ENCODE peak calls at places on chromosomes 1 and 21, in nine cellular contexts. Z is esophagus squamous epithelium, O is tibial nerve, L is cardiac muscle cell, W is upper lobe of right lung, S is left ventricle myocardium inferior, N is IMR-90, J is mammary epithelial cell, X is PC-3. K is an unnamed sample.

GRCh38 chr1:218171302-218171893 is 113.7 kb upstream of the RRP15 start:
- DNase-seq in Z (no peak), O (no peak), L (peak; percentile 31), W (no peak), S (no peak), N (peak; percentile 49), J (peak; percentile 16), X (peak; percentile 87), K (peak; percentile 19)

GRCh38 chr1:82399093-82399492 is 598.4 kb downstream of the ADGRL2 start:
- DNase-seq in Z (no peak), O (no peak), L (no peak), W (no peak), S (no peak), N (peak; percentile 1), J (no peak), X (no peak), K (no peak)

GRCh38 chr1:53025034-53025777 is 36.8 kb upstream of the PODN start:
- DNase-seq in Z (no peak), O (peak; percentile 34), L (peak; percentile 94), W (no peak), S (peak; percentile 31), N (peak; percentile 87), J (no peak), X (no peak), K (peak; percentile 19)

GRCh38 chr1:73903092-73903491 is 294.9 kb downstream of the LRRIQ3 start:
- DNase-seq in Z (no peak), O (no peak), L (no peak), W (no peak), S (no peak), N (no peak), J (no peak), X (no peak), K (no peak)

GRCh38 chr1:101964708-101965107 is 32.0 kb downstream of the OLFM3 start:
- DNase-seq in Z (no peak), O (no peak), L (no peak), W (no peak), S (no peak), N (no peak), J (no peak), X (no peak), K (no peak)

GRCh38 chr1:198157847-198158765 is 1.3 kb downstream of the NEK7 start:
- DNase-seq in Z (no peak), O (no peak), L (no peak), W (no peak), S (no peak), N (peak; percentile 57), J (peak; percentile 37), X (peak; percentile 11), K (peak; percentile 33)

GRCh38 chr21:45880097-45881068 is 101.2 kb upstream of the COL6A1 start:
- DNase-seq in Z (no peak), O (peak; percentile 59), L (peak; percentile 90), W (peak; percentile 75), S (peak; percentile 60), N (peak; percentile 58), J (peak; percentile 67), X (peak; percentile 91), K (peak; percentile 69)

GRCh38 chr1:58785424-58786058 is 1.7 kb upstream of the JUN start:
- DNase-seq in Z (no peak), O (no peak), L (peak; percentile 70), W (peak; percentile 86), S (peak; percentile 63), N (peak; percentile 39), J (peak; percentile 90), X (peak; percentile 80), K (peak; percentile 81)

GRCh38 chr1:3604468-3604974 is 6.8 kb downstream of the MEGF6 start:
- DNase-seq in Z (no peak), O (no peak), L (no peak), W (no peak), S (no peak), N (no peak), J (no peak), X (no peak), K (no peak)

GRCh38 chr1:33365560-33365997 is 44.7 kb upstream of the A3GALT2 start:
- DNase-seq in Z (no peak), O (no peak), L (peak; percentile 67), W (no peak), S (peak; percentile 65), N (peak; percentile 66), J (no peak), X (no peak), K (no peak)

GRCh38 chr1:19480282-19480681 is 5.1 kb downstream of the CAPZB start:
- DNase-seq in Z (no peak), O (no peak), L (no peak), W (no peak), S (no peak), N (no peak), J (no peak), X (no peak), K (no peak)

GRCh38 chr1:173383341-173383740 is 93.8 kb upstream of the PRDX6 start:
- DNase-seq in Z (no peak), O (no peak), L (no peak), W (no peak), S (no peak), N (peak; percentile 35), J (no peak), X (no peak), K (no peak)

GRCh38 chr1:241934181-241934815 is 23.3 kb upstream of the BECN2 start:
- DNase-seq in Z (no peak), O (no peak), L (peak; percentile 2), W (no peak), S (no peak), N (no peak), J (peak; percentile 26), X (no peak), K (no peak)

GRCh38 chr1:178739285-178740045 is 14.4 kb downstream of the RALGPS2 start:
- DNase-seq in Z (no peak), O (no peak), L (no peak), W (no peak), S (no peak), N (peak; percentile 81), J (peak; percentile 71), X (peak; percentile 46), K (no peak)

GRCh38 chr1:171179323-171180227 is 5.5 kb upstream of the FMO2 start:
- DNase-seq in Z (no peak), O (no peak), L (no peak), W (no peak), S (no peak), N (no peak), J (no peak), X (no peak), K (no peak)

GRCh38 chr1:160046494-160047115 is 14.8 kb upstream of the PIGM start:
- DNase-seq in Z (no peak), O (peak; percentile 59), L (peak; percentile 49), W (no peak), S (peak; percentile 40), N (peak; percentile 21), J (peak; percentile 29), X (peak; percentile 58), K (peak; percentile 70)

GRCh38 chr21:34009193-34009592 is 64.2 kb upstream of the MRPS6 start:
- DNase-seq in Z (no peak), O (no peak), L (no peak), W (no peak), S (no peak), N (no peak), J (no peak), X (no peak), K (no peak)

GRCh38 chr1:18724001-18724411 is 93.4 kb downstream of the PAX7 start:
- DNase-seq in Z (no peak), O (no peak), L (no peak), W (no peak), S (no peak), N (no peak), J (no peak), X (no peak), K (no peak)

GRCh38 chr1:228488107-228488817 is 1.1 kb downstream of the RNF187 start:
- DNase-seq in Z (no peak), O (no peak), L (no peak), W (peak; percentile 57), S (no peak), N (no peak), J (no peak), X (no peak), K (no peak)

GRCh38 chr1:228488818-228489674 is 1.9 kb downstream of the RNF187 start:
- DNase-seq in Z (no peak), O (no peak), L (no peak), W (no peak), S (no peak), N (no peak), J (no peak), X (no peak), K (no peak)

GRCh38 chr1:228487336-228488106 is at the start of gene RNF187:
- DNase-seq in Z (no peak), O (peak; percentile 84), L (peak; percentile 63), W (peak; percentile 96), S (peak; percentile 94), N (peak; percentile 18), J (no peak), X (peak; percentile 27), K (peak; percentile 20)

GRCh38 chr1:228493141-228494043 is 6.2 kb downstream of the RNF187 start:
- DNase-seq in Z (no peak), O (no peak), L (no peak), W (no peak), S (no peak), N (no peak), J (no peak), X (no peak), K (no peak)

GRCh38 chr1:228490120-228491078 is 3.2 kb downstream of the RNF187 start:
- DNase-seq in Z (no peak), O (no peak), L (no peak), W (no peak), S (peak; percentile 72), N (peak; percentile 53), J (no peak), X (peak; percentile 18), K (no peak)
- H3K27ac ChIP-seq in Z (no peak overlapping the region), O (no peak overlapping the region), L (no peak overlapping the region), W (no peak overlapping the region), S (peak overlapping the region; percentile 70), N (peak overlapping the region; percentile 76), J (no peak overlapping the region), X (no peak overlapping the region), K (peak overlapping the region; percentile 96)

GRCh38 chr1:94236630-94237290 is 624 bp downstream of the ARHGAP29 start:
- DNase-seq in Z (no peak), O (no peak), L (peak; percentile 61), W (no peak), S (peak; percentile 56), N (peak; percentile 50), J (peak; percentile 63), X (peak; percentile 43), K (no peak)
- TF ChIP-seq CTCF in Z (no peak), O (no peak), L (peak; percentile 25), W (peak; percentile 17), S (peak; percentile 40), N (peak; percentile 26), J (peak; percentile 44), X (peak; percentile 27), K (peak; percentile 17)

DNA sequence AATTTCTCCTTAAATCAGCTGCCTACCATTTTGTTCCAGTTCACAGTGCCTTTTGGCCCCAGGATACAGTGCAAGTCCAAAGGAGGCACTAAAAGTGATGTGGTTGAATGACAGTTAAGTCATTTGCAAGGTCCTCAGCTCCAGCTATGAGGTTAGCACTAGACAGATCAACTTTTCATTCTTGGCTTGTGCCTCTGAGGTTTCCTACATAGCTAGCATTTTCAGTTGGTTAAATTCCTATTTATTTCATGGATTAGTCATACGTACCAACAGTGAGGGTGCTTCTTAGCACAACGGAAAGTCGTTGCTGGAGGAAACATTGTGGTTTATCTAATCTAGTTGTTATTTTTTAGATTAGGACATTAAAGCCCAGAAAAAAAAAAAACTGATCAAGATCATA is 59.3 kb upstream of the NTPCR start:
- DNase-seq in Z (no peak), O (no peak), L (no peak), W (no peak), S (no peak), N (peak; percentile 81), J (peak; percentile 66), X (peak; percentile 9), K (no peak)
- H3K27ac ChIP-seq in Z (no peak overlapping the region), O (no peak overlapping the region), L (no peak overlapping the region), W (no peak overlapping the region), S (no peak overlapping the region), N (no peak overlapping the region), J (no peak overlapping the region), X (no peak overlapping the region), K (no peak overlapping the region)

GRCh38 chr1:226519741-226520598 is 28.6 kb upstream of the STUM start:
- DNase-seq in Z (no peak), O (no peak), L (peak; percentile 64), W (no peak), S (no peak), N (no peak), J (no peak), X (no peak), K (no peak)
- TF ChIP-seq CTCF in Z (no peak), O (no peak), L (no peak), W (no peak), S (peak; percentile 34), N (no peak), J (no peak), X (peak; percentile 35), K (no peak)